ENCODE peak calls at places on chromosomes 13 and 19, in eight cellular contexts. D, O, K, P, U, F, C and R are unnamed samples.

GRCh38 chr19:48964205-48965032 is 690 bp upstream of the FTL start:
- DNase-seq in U (no peak), P (no peak), O (peak; percentile 38), F (no peak), D (peak; percentile 49), C (no peak), K (peak; percentile 82), R (no peak)

GRCh38 chr19:44741841-44742352 is 6.6 kb upstream of the BCL3 start:
- DNase-seq in F (peak; percentile 98), K (no peak), P (peak; percentile 98), C (no peak), U (peak; percentile 98), O (peak; percentile 99), D (peak; percentile 96), R (no peak)

GRCh38 chr13:96821381-96821780 is 172.9 kb downstream of the OXGR1 start:
- DNase-seq in K (no peak), D (no peak), U (no peak), O (no peak), F (no peak), P (no peak), C (no peak), R (no peak)

GRCh38 chr19:4018140-4018613 is 10.6 kb downstream of the PIAS4 start:
- DNase-seq in O (no peak), F (no peak), U (no peak), D (peak; percentile 60), C (no peak), K (no peak), P (no peak), R (no peak)

GRCh38 chr19:14603990-14604387 is 21.1 kb downstream of the CLEC17A start:
- DNase-seq in U (no peak), P (no peak), D (no peak), O (no peak), F (no peak), K (no peak), C (no peak), R (peak; percentile 72)

GRCh38 chr19:2423913-2424685 is 3.3 kb downstream of the TIMM13 start:
- DNase-seq in K (no peak), P (no peak), D (no peak), U (no peak), F (no peak), O (no peak), C (no peak), R (no peak)

GRCh38 chr19:35509861-35510625 is 3.4 kb downstream of the DMKN start:
- DNase-seq in F (peak; percentile 30), P (peak; percentile 68), U (no peak), K (peak; percentile 97), O (peak; percentile 98), C (peak; percentile 88), D (peak; percentile 56), R (peak; percentile 90)

GRCh38 chr19:45995715-45996385 is 583 bp downstream of the CCDC61 start:
- DNase-seq in D (no peak), O (no peak), C (no peak), U (no peak), P (no peak), K (no peak), F (no peak), R (no peak)

GRCh38 chr19:30132312-30133075 is 190.5 kb downstream of the URI1 start:
- DNase-seq in D (no peak), C (peak; percentile 33), F (no peak), P (no peak), K (peak; percentile 36), U (no peak), O (no peak), R (no peak)
- TF ChIP-seq CTCF in D (no peak), C (peak; percentile 33), F (no peak), P (no peak), K (no peak), U (no peak), O (no peak), R (no peak)

GRCh38 chr13:65401315-65401714 is 1828.8 kb downstream of the PCDH9 start:
- DNase-seq in C (no peak), U (no peak), D (no peak), P (no peak), K (no peak), F (no peak), O (no peak), R (no peak)

GRCh38 chr13:65400707-65401106 is 1829.4 kb downstream of the PCDH9 start:
- DNase-seq in F (no peak), C (no peak), K (no peak), D (no peak), P (no peak), O (no peak), U (no peak), R (no peak)
- TF ChIP-seq CTCF in F (no peak), C (no peak), K (no peak), D (no peak), P (no peak), O (no peak), U (no peak), R (no peak)

DNA sequence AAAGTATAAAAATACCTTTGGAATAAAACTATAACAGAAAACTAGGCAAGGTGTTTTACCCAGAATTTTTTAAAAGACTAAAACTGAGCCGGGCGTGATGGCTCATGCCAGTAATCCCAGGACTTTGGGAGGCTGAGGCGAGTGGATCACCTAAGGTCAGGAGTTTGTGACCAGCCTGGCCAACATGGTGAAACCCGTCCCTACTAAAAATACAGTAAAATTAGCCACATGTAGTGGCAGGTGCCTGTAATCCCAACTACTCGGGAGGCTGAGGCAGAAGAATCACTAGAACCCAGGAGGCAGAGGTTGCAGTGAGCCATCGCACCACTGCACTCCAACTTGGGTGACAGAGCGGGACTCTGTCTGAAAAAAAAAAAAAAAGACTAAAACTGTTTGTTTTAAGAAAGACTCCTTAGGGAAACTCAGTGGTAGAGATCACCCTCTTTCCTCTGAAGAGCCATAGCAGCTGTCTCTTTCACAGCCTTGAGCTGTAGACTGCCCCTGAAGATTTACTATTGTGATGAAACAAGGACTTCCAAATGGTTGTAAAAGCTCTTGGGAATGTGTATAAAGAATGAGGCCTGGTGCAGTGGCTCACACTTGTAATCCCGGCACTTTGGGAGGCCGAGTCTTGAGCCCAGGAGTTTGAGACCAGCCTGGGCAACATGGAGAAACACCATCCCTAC is 14.7 kb upstream of the KCTD4 start:
- DNase-seq in C (no peak), K (no peak), D (no peak), O (no peak), U (no peak), F (no peak), P (no peak), R (no peak)
- TF ChIP-seq CTCF in C (no peak), K (no peak), D (no peak), O (no peak), U (no peak), F (no peak), P (no peak), R (no peak)

GRCh38 chr19:8513687-8514504 is at the start of gene ZNF414:
- DNase-seq in P (peak; percentile 95), K (peak; percentile 100), F (peak; percentile 93), C (peak; percentile 95), U (peak; percentile 84), O (peak; percentile 93), D (peak; percentile 99), R (peak; percentile 100)

GRCh38 chr19:8512991-8513686 is 828 bp downstream of the ZNF414 start:
- DNase-seq in O (no peak), C (no peak), P (no peak), U (no peak), D (no peak), F (no peak), K (no peak), R (no peak)

GRCh38 chr19:8512115-8512967 is 1.6 kb downstream of the ZNF414 start:
- DNase-seq in U (no peak), K (peak; percentile 85), O (peak; percentile 16), D (peak; percentile 49), C (no peak), P (no peak), F (no peak), R (no peak)

GRCh38 chr19:8510589-8511115 is 3.3 kb downstream of the ZNF414 start:
- DNase-seq in K (no peak), F (no peak), O (no peak), D (no peak), P (no peak), C (no peak), U (no peak), R (no peak)

GRCh38 chr19:8511573-8512101 is 2.3 kb downstream of the ZNF414 start:
- DNase-seq in U (no peak), O (no peak), C (no peak), D (no peak), P (no peak), F (no peak), K (no peak), R (no peak)
- TF ChIP-seq CTCF in U (no peak), O (no peak), C (peak; percentile 45), D (no peak), P (no peak), F (no peak), K (no peak), R (no peak)

DNA sequence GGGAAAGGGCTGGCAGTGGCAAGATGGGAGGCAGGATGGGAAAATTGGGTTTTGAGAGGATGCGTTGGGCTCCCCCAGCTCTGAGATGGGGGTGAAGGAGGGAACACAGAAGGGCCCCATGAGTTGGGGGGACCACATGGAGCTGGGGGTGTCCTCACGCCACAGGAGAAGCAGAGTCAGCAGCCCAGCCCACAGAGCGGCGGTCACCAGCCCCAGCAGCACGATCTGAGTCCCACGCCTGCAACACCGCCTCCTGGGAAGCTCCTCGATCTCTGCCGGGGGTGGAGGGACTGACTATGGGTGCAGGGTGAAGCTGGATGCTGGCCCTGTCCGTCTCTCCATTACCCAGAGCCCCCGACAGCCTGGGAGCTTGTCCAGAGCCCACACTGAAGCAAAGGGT is 3.3 kb downstream of the FCER2 start:
- DNase-seq in U (no peak), P (no peak), K (no peak), C (no peak), F (no peak), O (no peak), D (no peak), R (no peak)
- TF ChIP-seq CTCF in U (no peak), P (no peak), K (no peak), C (no peak), F (no peak), O (no peak), D (no peak), R (no peak)

DNA sequence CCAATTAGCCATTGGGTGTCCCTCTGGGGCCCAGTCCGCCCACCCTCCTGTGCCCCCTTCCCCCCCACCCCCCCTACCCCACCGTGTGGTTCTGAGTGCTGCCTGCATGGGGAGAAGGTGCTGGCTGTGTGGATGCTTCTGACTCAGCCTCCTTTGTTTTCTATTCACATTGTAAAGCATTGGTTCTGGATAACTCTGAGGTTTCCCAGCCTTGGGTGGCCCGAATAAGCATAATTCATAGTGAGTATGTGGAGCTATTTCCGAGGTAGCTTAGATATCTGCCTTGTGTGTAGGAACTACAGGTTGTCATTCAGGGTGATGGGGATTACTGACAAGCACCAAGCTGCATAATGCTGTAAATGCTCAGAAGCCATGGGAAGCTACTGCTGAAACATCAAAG is 241.0 kb downstream of the FGF9 start:
- DNase-seq in P (no peak), O (no peak), F (no peak), U (no peak), C (no peak), K (no peak), D (no peak), R (no peak)
- TF ChIP-seq CTCF in P (no peak), O (no peak), F (no peak), U (no peak), C (no peak), K (no peak), D (no peak), R (no peak)

DNA sequence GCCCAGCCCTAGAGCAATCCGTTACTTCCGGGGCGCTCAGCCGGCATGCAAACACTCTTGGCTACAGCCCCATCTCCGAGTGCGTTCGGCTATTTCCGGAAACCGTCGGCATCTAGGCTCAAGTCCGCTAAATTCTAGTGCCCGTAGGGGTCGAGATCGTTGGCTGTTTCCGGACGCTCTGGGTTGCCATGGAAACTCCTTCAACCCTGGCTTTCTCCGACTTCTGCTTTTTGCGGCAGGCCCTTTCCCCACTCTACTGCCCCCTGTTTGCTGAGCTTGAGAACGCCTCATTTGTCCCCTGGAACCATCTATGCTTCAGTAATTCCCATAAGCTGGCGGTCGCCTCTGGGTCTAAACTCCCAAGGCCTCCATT is 533 bp upstream of the PIK3R2 start:
- DNase-seq in K (peak; percentile 100), F (peak; percentile 97), P (peak; percentile 97), C (peak; percentile 95), D (peak; percentile 98), O (peak; percentile 89), U (peak; percentile 74), R (peak; percentile 100)
- TF ChIP-seq CTCF in K (peak; percentile 62), F (peak; percentile 70), P (peak; percentile 59), C (peak; percentile 78), D (peak; percentile 77), O (no peak), U (peak; percentile 68), R (peak; percentile 63)